ENCODE peak calls at places on chromosomes 1 and 21, in five cellular contexts. G is GM20000, X is LNCaP clone FGC, V is foreskin fibroblast, K is body of pancreas. N is an unnamed sample.

GRCh38 chr1:221228594-221228993 is 349.4 kb downstream of the HLX start:
- DNase-seq in K (no peak), V (no peak), G (no peak), X (no peak), N (no peak)

GRCh38 chr1:103941086-103941485 is 191.4 kb downstream of the AMY1C start:
- DNase-seq in X (no peak), G (no peak), K (no peak), V (no peak), N (no peak)

GRCh38 chr1:244231193-244231571 is 180.1 kb downstream of the ZBTB18 start:
- DNase-seq in G (no peak), V (no peak), X (no peak), K (no peak), N (peak)

GRCh38 chr1:226651041-226651731 is 87.9 kb downstream of the ITPKB start:
- DNase-seq in K (no peak), G (no peak), V (no peak), X (no peak), N (no peak)

GRCh38 chr21:45517249-45518065 is 24.8 kb downstream of the SLC19A1 start:
- DNase-seq in X (no peak), V (peak), G (peak), K (no peak), N (peak)

GRCh38 chr1:45452503-45452902 is 38.5 kb downstream of the TESK2 start:
- DNase-seq in G (no peak), X (no peak), K (no peak), V (no peak), N (no peak)

GRCh38 chr1:202807926-202808757 is at the start of gene KDM5B:
- DNase-seq in X (peak), G (peak), V (peak), K (peak), N (peak)

GRCh38 chr21:38600106-38600505 is 101.8 kb upstream of the ERG start:
- DNase-seq in V (no peak), G (no peak), X (no peak), K (no peak), N (no peak)

GRCh38 chr1:162075862-162076261 is 6.4 kb downstream of the NOS1AP start:
- DNase-seq in K (no peak), V (no peak), X (no peak), G (no peak), N (no peak)

GRCh38 chr1:220813013-220813412 is 26.3 kb downstream of the MTARC1 start:
- DNase-seq in K (no peak), G (no peak), X (no peak), V (no peak), N (no peak)

GRCh38 chr1:46434358-46434757 is 40.2 kb downstream of the FAAH start:
- DNase-seq in X (no peak), V (no peak), K (no peak), G (no peak), N (no peak)

GRCh38 chr1:232542633-232543032 is 87.3 kb downstream of the SIPA1L2 start:
- DNase-seq in V (no peak), X (peak), G (no peak), K (no peak), N (no peak)

GRCh38 chr21:21200103-21200938 is 202.1 kb downstream of the NCAM2 start:
- DNase-seq in K (no peak), G (no peak), V (peak), X (peak), N (peak)

GRCh38 chr21:38875694-38876492 is 70.2 kb downstream of the ETS2 start:
- DNase-seq in G (no peak), X (no peak), K (no peak), V (no peak), N (no peak)

GRCh38 chr1:10904396-10905358 is 107.8 kb upstream of the TARDBP start:
- DNase-seq in G (no peak), K (no peak), V (no peak), X (no peak), N (no peak)

GRCh38 chr1:45721207-45721606 is 29.2 kb downstream of the IPP start:
- DNase-seq in V (peak), X (no peak), K (no peak), G (no peak), N (no peak)

GRCh38 chr1:212104586-212105282 is 69.2 kb downstream of the DTL start:
- DNase-seq in G (no peak), K (no peak), V (no peak), X (no peak), N (no peak)

GRCh38 chr1:161993576-161993975 is 30.1 kb downstream of the OLFML2B start:
- DNase-seq in K (no peak), V (no peak), X (no peak), G (no peak), N (no peak)

GRCh38 chr1:59831529-59831928 is 16.8 kb downstream of the HOOK1 start:
- DNase-seq in K (no peak), G (no peak), V (no peak), X (peak), N (no peak)

GRCh38 chr21:45209046-45209445 is 78.6 kb downstream of the POFUT2 start:
- DNase-seq in G (no peak), K (no peak), V (peak), X (no peak), N (no peak)

GRCh38 chr1:9242338-9242969 is 7.9 kb downstream of the H6PD start:
- DNase-seq in V (no peak), G (no peak), X (peak), K (peak), N (no peak)

GRCh38 chr1:22537441-22538139 is 25.7 kb upstream of the EPHA8 start:
- DNase-seq in V (no peak), G (no peak), X (no peak), K (no peak), N (no peak)

GRCh38 chr1:159008744-159009188 is 941 bp upstream of the IFI16 start:
- DNase-seq in V (peak), K (no peak), X (no peak), G (peak), N (no peak)

GRCh38 chr1:38651669-38652068 is 207.9 kb downstream of the RRAGC start:
- DNase-seq in X (no peak), K (no peak), G (no peak), V (no peak), N (no peak)

GRCh38 chr1:224726783-224727182 is 110.7 kb downstream of the CNIH3 start:
- DNase-seq in V (peak), X (no peak), K (no peak), G (no peak), N (peak)

GRCh38 chr21:25862596-25862995 is 127.8 kb downstream of the GABPA start:
- DNase-seq in X (no peak), K (no peak), G (peak), V (no peak), N (no peak)

GRCh38 chr21:44730028-44730395 is 18.6 kb upstream of the TSPEAR start:
- DNase-seq in V (no peak), G (no peak), X (no peak), K (no peak), N (no peak)

GRCh38 chr1:73604739-73605138 is 593.2 kb downstream of the LRRIQ3 start:
- DNase-seq in G (no peak), K (no peak), V (no peak), X (no peak), N (peak)

GRCh38 chr1:92123868-92124267 is 43.7 kb downstream of the BTBD8 start:
- DNase-seq in G (peak), X (no peak), K (no peak), V (no peak), N (no peak)

GRCh38 chr21:44087426-44088400 is 19.5 kb upstream of the PWP2 start:
- DNase-seq in V (no peak), G (no peak), X (no peak), K (no peak), N (no peak)

GRCh38 chr1:206834711-206835110 is 30.7 kb upstream of the IL20 start:
- DNase-seq in V (no peak), X (no peak), G (no peak), K (no peak), N (no peak)

GRCh38 chr1:70504821-70505193 is 93.7 kb downstream of the CTH start:
- DNase-seq in X (no peak), V (peak), G (no peak), K (no peak), N (no peak)

GRCh38 chr1:114153051-114153620 is 533 bp downstream of the SYT6 start:
- DNase-seq in V (no peak), K (peak), G (no peak), X (no peak), N (no peak)

GRCh38 chr1:150257624-150258274 is at the start of gene CA14:
- DNase-seq in G (no peak), K (no peak), V (no peak), X (no peak), N (no peak)

GRCh38 chr1:112904071-112904830 is 51.7 kb downstream of the SLC16A1 start:
- DNase-seq in X (no peak), K (no peak), G (no peak), V (peak), N (peak)

GRCh38 chr21:33608559-33608958 is 20.1 kb upstream of the DONSON start:
- DNase-seq in X (no peak), V (no peak), K (no peak), G (no peak), N (no peak)

GRCh38 chr1:55400560-55400959 is 185.4 kb upstream of the USP24 start:
- DNase-seq in G (no peak), X (no peak), V (peak), K (no peak), N (no peak)

GRCh38 chr1:209023790-209024189 is 559.7 kb upstream of the CAMK1G start:
- DNase-seq in K (no peak), X (no peak), V (no peak), G (no peak), N (no peak)

GRCh38 chr1:209030454-209031167 is 552.9 kb upstream of the CAMK1G start:
- DNase-seq in V (no peak), K (peak), G (no peak), X (no peak), N (no peak)

DNA sequence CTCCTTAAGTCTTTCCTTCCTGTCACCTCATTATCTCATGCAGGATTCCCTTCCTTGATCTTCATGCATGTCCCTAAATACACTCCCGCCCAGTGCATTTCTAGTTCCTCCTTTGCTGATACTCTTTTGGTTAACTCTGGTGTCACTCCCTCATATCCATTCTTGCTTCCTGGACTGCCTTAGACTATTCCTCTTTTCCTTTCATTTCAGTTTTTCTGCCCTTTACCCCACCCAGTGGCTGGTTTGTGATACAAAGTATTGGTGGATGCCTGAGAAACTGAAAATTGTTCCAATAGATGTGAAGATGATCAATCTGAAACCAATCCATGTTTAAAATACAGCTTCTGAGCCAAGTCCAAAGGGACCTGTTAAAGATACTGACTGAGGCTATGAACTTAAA is 553.8 kb upstream of the CAMK1G start:
- DNase-seq in G (no peak), V (no peak), K (no peak), X (no peak), N (no peak)
- TF ChIP-seq CTCF in G (no peak), V (peak), K (peak), X (no peak), N (no peak)

DNA sequence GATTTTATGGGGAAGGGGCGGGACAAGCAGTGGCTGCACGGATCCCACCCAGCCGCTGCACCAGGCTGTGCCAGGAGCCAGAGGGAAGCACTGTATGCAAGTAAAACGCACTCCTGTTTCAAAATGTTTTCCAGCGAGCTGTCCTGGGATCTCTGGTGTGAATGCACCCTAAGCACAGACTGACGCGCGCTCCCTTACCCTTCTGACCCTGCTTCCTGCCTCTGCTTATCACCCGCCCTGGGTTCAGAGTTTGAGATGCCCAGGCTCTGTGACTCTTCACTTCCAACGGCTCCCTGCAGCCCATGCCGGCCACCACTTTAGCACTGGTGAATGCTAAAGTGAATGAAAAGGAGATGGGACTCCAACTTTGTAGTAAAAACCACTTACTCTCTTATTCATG is 131.2 kb downstream of the RHOU start:
- DNase-seq in X (no peak), V (no peak), G (no peak), K (no peak), N (no peak)
- TF ChIP-seq CTCF in X (no peak), V (no peak), G (no peak), K (no peak), N (no peak)

GRCh38 chr1:40895601-40896000 is 33.4 kb upstream of the CITED4 start:
- DNase-seq in G (no peak), K (no peak), V (no peak), X (no peak), N (no peak)
- TF ChIP-seq CTCF in G (no peak), K (no peak), V (no peak), X (no peak), N (no peak)

GRCh38 chr1:151992345-151993083 is 1.1 kb downstream of the S100A10 start:
- DNase-seq in K (peak), V (peak), G (no peak), X (no peak), N (peak)

GRCh38 chr1:151994956-151995355 is 1.3 kb upstream of the S100A10 start:
- DNase-seq in V (peak), G (no peak), X (no peak), K (no peak), N (no peak)

GRCh38 chr1:151993084-151993733 is 450 bp downstream of the S100A10 start:
- DNase-seq in V (no peak), K (peak), G (peak), X (no peak), N (no peak)

GRCh38 chr1:151995774-151996173 is 2.1 kb upstream of the S100A10 start:
- DNase-seq in G (no peak), K (no peak), X (no peak), V (no peak), N (no peak)

DNA sequence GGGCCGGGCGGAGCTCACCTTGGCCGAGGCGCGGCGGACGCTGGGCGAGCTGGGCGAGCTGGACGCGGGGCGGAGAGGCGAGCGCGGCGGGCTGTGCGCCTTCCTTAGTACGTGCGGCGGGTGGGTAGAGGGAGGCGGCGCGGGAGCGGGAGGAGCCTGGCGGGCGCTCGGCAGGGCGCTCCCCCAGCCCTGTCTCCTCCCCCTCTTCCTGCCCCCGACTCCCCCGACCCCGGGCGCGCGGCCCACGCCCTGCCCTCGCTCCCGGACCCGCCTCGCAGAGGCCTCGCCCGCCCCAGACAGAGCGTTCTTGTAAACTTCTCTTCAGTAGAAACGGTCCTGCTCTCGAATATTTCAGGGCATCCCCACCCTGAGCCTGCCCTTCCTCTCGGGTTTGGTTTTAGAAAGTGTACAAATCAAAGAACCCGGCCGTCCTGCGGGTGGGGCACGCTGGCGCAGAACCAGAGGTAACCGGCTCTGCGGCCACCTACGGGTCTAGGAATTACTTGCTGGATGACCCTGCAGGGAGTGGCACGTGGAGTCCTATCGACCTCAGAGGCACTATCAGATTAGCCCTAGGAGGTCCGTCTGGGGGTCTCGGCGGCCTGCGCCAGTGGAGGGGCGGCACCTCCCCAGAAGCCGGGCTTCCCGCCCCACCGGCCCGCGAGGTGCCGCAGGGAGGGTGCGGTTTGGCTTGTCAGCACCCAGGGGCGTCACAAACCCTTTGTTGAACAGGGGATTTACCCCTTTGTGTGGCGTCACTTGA is at the start of gene S100A10:
- DNase-seq in V (peak), X (no peak), K (peak), G (peak), N (peak)
- TF ChIP-seq CTCF in V (no peak), X (no peak), K (peak), G (no peak), N (no peak)

N was measured in PC-9.